ENCODE peak calls at places on chromosomes 1 and 21, in ten cellular contexts. E, N, O, B, D, V, U, T, G and C are unnamed samples.

GRCh38 chr1:172109357-172109756 is 268.1 kb downstream of the DNM3 start:
- DNase-seq in U (peak; percentile 49), E (peak; percentile 66), T (no peak), D (peak; percentile 18), O (no peak), N (no peak), B (no peak), G (no peak), V (peak; percentile 66), C (no peak)

GRCh38 chr1:205932776-205933175 is 10.5 kb downstream of the SLC26A9 start:
- DNase-seq in G (no peak), E (no peak), N (no peak), D (no peak), V (no peak), B (no peak), U (no peak), O (no peak), T (no peak), C (no peak)

GRCh38 chr1:210857724-210858123 is 276.2 kb downstream of the KCNH1 start:
- DNase-seq in D (no peak), N (no peak), V (no peak), G (no peak), U (no peak), O (no peak), E (no peak), B (no peak), T (no peak), C (no peak)

GRCh38 chr1:56302878-56303277 is 276.5 kb downstream of the PLPP3 start:
- DNase-seq in V (no peak), O (no peak), U (no peak), G (no peak), D (no peak), E (no peak), B (no peak), N (no peak), T (no peak), C (no peak)

GRCh38 chr1:73820843-73821242 is 377.1 kb downstream of the LRRIQ3 start:
- DNase-seq in V (no peak), G (no peak), U (no peak), N (no peak), D (no peak), T (no peak), E (no peak), O (no peak), B (no peak), C (no peak)

GRCh38 chr1:171852273-171852672 is 11.0 kb downstream of the DNM3 start:
- DNase-seq in B (no peak), D (no peak), N (peak; percentile 35), V (no peak), T (no peak), O (no peak), G (no peak), U (peak; percentile 35), E (no peak), C (peak; percentile 2)

GRCh38 chr1:209839875-209840491 is 12.2 kb downstream of the UTP25 start:
- DNase-seq in N (peak; percentile 98), E (peak; percentile 93), D (peak; percentile 60), V (peak; percentile 99), T (no peak), U (peak; percentile 97), O (no peak), B (no peak), G (no peak), C (peak; percentile 97)

GRCh38 chr1:7253988-7254587 is 468.8 kb downstream of the CAMTA1 start:
- DNase-seq in V (no peak), U (no peak), N (no peak), O (no peak), G (peak; percentile 1), E (no peak), B (no peak), D (no peak), T (peak; percentile 58), C (no peak)

GRCh38 chr1:199226163-199226562 is 587.3 kb downstream of the PTPRC start:
- DNase-seq in B (no peak), U (peak; percentile 63), N (peak; percentile 88), T (no peak), E (peak; percentile 4), V (peak; percentile 74), G (no peak), D (no peak), O (no peak), C (peak; percentile 64)

GRCh38 chr21:37557261-37557950 is 190.8 kb downstream of the DYRK1A start:
- DNase-seq in D (no peak), E (no peak), N (no peak), V (no peak), G (no peak), T (no peak), B (no peak), O (no peak), U (no peak), C (no peak)

GRCh38 chr1:56686171-56686570 is 41.1 kb downstream of the PRKAA2 start:
- DNase-seq in V (peak; percentile 13), B (no peak), T (no peak), O (no peak), U (peak; percentile 53), E (no peak), N (peak; percentile 41), G (no peak), D (no peak), C (peak; percentile 11)

GRCh38 chr1:33905241-33905640 is 41.4 kb downstream of the HMGB4 start:
- DNase-seq in E (no peak), G (no peak), T (no peak), U (no peak), O (no peak), V (no peak), N (no peak), D (no peak), B (no peak), C (no peak)

GRCh38 chr1:48697066-48697707 is 79.5 kb downstream of the BEND5 start:
- DNase-seq in B (peak; percentile 56), U (peak; percentile 42), N (no peak), E (peak; percentile 10), O (peak; percentile 54), D (peak; percentile 81), G (peak; percentile 37), V (peak; percentile 29), T (no peak), C (peak; percentile 38)

GRCh38 chr1:101043776-101044175 is 18.2 kb upstream of the DPH5 start:
- DNase-seq in O (no peak), D (peak; percentile 4), E (peak; percentile 14), U (peak; percentile 44), N (peak; percentile 18), B (no peak), T (no peak), G (no peak), V (peak; percentile 36), C (peak; percentile 29)

GRCh38 chr1:100721502-100722205 is 2.1 kb downstream of the VCAM1 start:
- DNase-seq in T (peak; percentile 84), O (peak; percentile 45), D (peak; percentile 64), B (peak; percentile 12), U (peak; percentile 94), E (peak; percentile 92), V (no peak), G (no peak), N (peak; percentile 36), C (peak; percentile 56)

GRCh38 chr1:29503441-29503840 is 267.1 kb downstream of the PTPRU start:
- DNase-seq in T (peak; percentile 12), O (no peak), U (no peak), V (no peak), E (no peak), G (no peak), N (no peak), D (no peak), B (no peak), C (no peak)

GRCh38 chr1:247295274-247295684 is 36.4 kb downstream of the ZNF496 start:
- DNase-seq in G (no peak), D (no peak), E (no peak), U (peak; percentile 36), T (no peak), V (no peak), O (no peak), N (no peak), B (no peak), C (peak; percentile 71)

GRCh38 chr1:32179443-32180185 is at the start of gene TXLNA:
- DNase-seq in T (peak; percentile 97), U (peak; percentile 88), D (peak; percentile 95), E (no peak), N (peak; percentile 76), O (peak; percentile 96), V (peak; percentile 94), G (peak; percentile 90), B (peak; percentile 94), C (peak; percentile 85)
- TF ChIP-seq CTCF in T (no peak), U (peak; percentile 6), D (no peak), E (peak; percentile 6), N (no peak), O (no peak), V (peak; percentile 29), G (no peak), B (peak; percentile 14), C (peak; percentile 14)

GRCh38 chr1:221643404-221644175 is 98.3 kb downstream of the DUSP10 start:
- DNase-seq in N (no peak), B (no peak), T (no peak), O (no peak), D (no peak), V (no peak), E (no peak), G (no peak), U (no peak), C (no peak)
- H3K4me3 ChIP-seq in N (no peak overlapping the region), B (no peak overlapping the region), T (no peak overlapping the region), O (no peak overlapping the region), D (no peak overlapping the region), V (no peak overlapping the region), E (no peak overlapping the region), G (no peak overlapping the region), U (no peak overlapping the region), C (no peak overlapping the region)

GRCh38 chr1:204516180-204516879 is at the start of gene MDM4:
- DNase-seq in T (peak; percentile 95), D (peak; percentile 95), U (peak; percentile 97), N (peak; percentile 91), O (peak; percentile 90), B (peak; percentile 96), V (peak; percentile 95), G (peak; percentile 88), E (peak; percentile 90), C (peak; percentile 96)
- TF ChIP-seq CTCF in T (no peak), D (no peak), U (no peak), N (no peak), O (no peak), B (no peak), V (no peak), G (no peak), E (no peak), C (no peak)

GRCh38 chr1:6008696-6009095 is 16.5 kb upstream of the NPHP4 start:
- DNase-seq in B (no peak), V (no peak), U (no peak), T (no peak), D (no peak), O (no peak), G (no peak), N (no peak), E (no peak), C (no peak)

GRCh38 chr1:6009120-6010040 is 17.2 kb upstream of the NPHP4 start:
- DNase-seq in G (no peak), B (no peak), U (no peak), D (no peak), O (no peak), V (no peak), N (no peak), E (no peak), T (no peak), C (no peak)

GRCh38 chr1:6006882-6007281 is 14.7 kb upstream of the NPHP4 start:
- DNase-seq in D (no peak), O (no peak), G (no peak), N (no peak), V (no peak), U (no peak), E (no peak), T (peak; percentile 24), B (no peak), C (no peak)

GRCh38 chr1:6007318-6008083 is 15.3 kb upstream of the NPHP4 start:
- DNase-seq in T (no peak), E (no peak), G (no peak), D (no peak), V (no peak), B (no peak), O (no peak), U (peak; percentile 17), N (no peak), C (no peak)

GRCh38 chr1:6008084-6008415 is 15.8 kb upstream of the NPHP4 start:
- DNase-seq in T (no peak), N (no peak), G (no peak), D (no peak), O (no peak), B (no peak), E (no peak), U (no peak), V (no peak), C (no peak)
- H3K4me3 ChIP-seq in T (no peak overlapping the region), N (no peak overlapping the region), G (no peak overlapping the region), D (no peak overlapping the region), O (no peak overlapping the region), B (no peak overlapping the region), E (no peak overlapping the region), U (no peak overlapping the region), V (no peak overlapping the region), C (no peak overlapping the region)